ENCODE peak calls at places on chromosomes 13 and 19, in six cellular contexts. M is PC-3, N is HCT116, W is OCI-LY7, I is GM23248, P is SK-N-SH. E is an unnamed sample.
A peak's percentile ranks its signal among the peaks of the same experiment; 100 is the strongest.

GRCh38 chr13:45718992-45719391 is 16.9 kb downstream of the CBY2 start:
- DNase-seq in M (peak; percentile 11), N (no peak), W (no peak), I (peak; percentile 8), P (no peak), E (no peak)

GRCh38 chr19:28334419-28334818 is 878.5 kb downstream of the UQCRFS1 start:
- DNase-seq in M (no peak), N (no peak), W (no peak), I (no peak), P (no peak), E (no peak)

GRCh38 chr13:95269756-95270155 is 31.5 kb downstream of the ABCC4 start:
- DNase-seq in M (no peak), N (no peak), W (no peak), I (no peak), P (no peak), E (no peak)

GRCh38 chr13:29958476-29958875 is 108.1 kb upstream of the UBL3 start:
- DNase-seq in M (no peak), N (no peak), W (no peak), I (no peak), P (no peak), E (no peak)

GRCh38 chr19:1690570-1691307 is 38.3 kb upstream of the TCF3 start:
- DNase-seq in M (peak; percentile 51), N (no peak), W (peak; percentile 75), I (peak; percentile 43), P (peak; percentile 90), E (no peak)

GRCh38 chr19:41013359-41013758 is 22.3 kb downstream of the CYP2B6 start:
- DNase-seq in M (no peak), N (no peak), W (no peak), I (no peak), P (no peak), E (no peak)

GRCh38 chr13:51444922-51445321 is 7.9 kb downstream of the INTS6 start:
- DNase-seq in M (peak; percentile 45), N (peak; percentile 15), W (no peak), I (peak; percentile 67), P (peak; percentile 29), E (no peak)

GRCh38 chr19:39430675-39431593 is 4.8 kb downstream of the RPS16 start:
- DNase-seq in M (peak; percentile 93), N (peak; percentile 97), W (peak; percentile 34), I (peak; percentile 52), P (no peak), E (peak; percentile 83)

GRCh38 chr19:2561895-2562294 is 86.0 kb downstream of the GADD45B start:
- DNase-seq in M (no peak), N (no peak), W (peak; percentile 82), I (no peak), P (no peak), E (peak; percentile 94)

GRCh38 chr13:64332048-64332447 is 2898.1 kb downstream of the PCDH9 start:
- DNase-seq in M (peak; percentile 9), N (no peak), W (no peak), I (no peak), P (peak; percentile 5), E (no peak)

GRCh38 chr13:111093136-111093535 is 22.0 kb upstream of the ARHGEF7 start:
- DNase-seq in M (no peak), N (no peak), W (no peak), I (no peak), P (no peak), E (no peak)

GRCh38 chr19:41377977-41378707 is 1.8 kb downstream of the TMEM91 start:
- DNase-seq in M (no peak), N (no peak), W (peak; percentile 57), I (no peak), P (peak; percentile 71), E (no peak)

GRCh38 chr19:55152017-55152416 is 3.0 kb upstream of the TNNT1 start:
- DNase-seq in M (peak; percentile 39), N (peak; percentile 65), W (peak; percentile 48), I (no peak), P (no peak), E (no peak)

GRCh38 chr19:33638167-33639033 is 16.6 kb downstream of the CHST8 start:
- DNase-seq in M (no peak), N (no peak), W (no peak), I (no peak), P (no peak), E (no peak)

GRCh38 chr19:17749912-17750317 is 1.4 kb upstream of the FCHO1 start:
- DNase-seq in M (no peak), N (no peak), W (peak; percentile 67), I (peak; percentile 44), P (no peak), E (no peak)

GRCh38 chr13:57632276-57633140 is 964 bp downstream of the PCDH17 start:
- DNase-seq in M (no peak), N (no peak), W (no peak), I (no peak), P (peak; percentile 54), E (no peak)

GRCh38 chr13:94063096-94063495 is 416.4 kb downstream of the DCT start:
- DNase-seq in M (no peak), N (no peak), W (no peak), I (peak; percentile 63), P (no peak), E (no peak)

GRCh38 chr13:25085125-25085742 is 10.7 kb upstream of the PABPC3 start:
- DNase-seq in M (peak; percentile 63), N (peak; percentile 36), W (peak; percentile 59), I (peak; percentile 63), P (peak; percentile 51), E (peak; percentile 20)

GRCh38 chr19:32651729-32652140 is 23.2 kb downstream of the ANKRD27 start:
- DNase-seq in M (no peak), N (no peak), W (no peak), I (no peak), P (peak; percentile 60), E (no peak)

GRCh38 chr19:13899393-13899792 is 6.5 kb downstream of the BRME1 start:
- DNase-seq in M (no peak), N (no peak), W (no peak), I (no peak), P (no peak), E (no peak)

GRCh38 chr13:94309997-94310842 is 169.3 kb downstream of the DCT start:
- DNase-seq in M (peak; percentile 79), N (no peak), W (no peak), I (peak; percentile 79), P (no peak), E (no peak)

GRCh38 chr13:113552786-113553540 is 31.6 kb upstream of the TFDP1 start:
- DNase-seq in M (no peak), N (no peak), W (no peak), I (no peak), P (no peak), E (no peak)

GRCh38 chr19:47511128-47511517 is 3.7 kb downstream of the NAPA start:
- DNase-seq in M (no peak), N (no peak), W (no peak), I (peak; percentile 10), P (no peak), E (no peak)

GRCh38 chr19:12764698-12765097 is 10.7 kb downstream of the HOOK2 start:
- DNase-seq in M (no peak), N (no peak), W (no peak), I (no peak), P (no peak), E (no peak)

GRCh38 chr19:12767666-12768065 is 7.7 kb downstream of the HOOK2 start:
- DNase-seq in M (no peak), N (no peak), W (no peak), I (no peak), P (no peak), E (no peak)

GRCh38 chr19:12767150-12767549 is 8.2 kb downstream of the HOOK2 start:
- DNase-seq in M (no peak), N (no peak), W (no peak), I (no peak), P (no peak), E (no peak)

GRCh38 chr19:12763100-12763499 is 11.5 kb downstream of the BEST2 start:
- DNase-seq in M (no peak), N (no peak), W (no peak), I (no peak), P (peak; percentile 11), E (no peak)

DNA sequence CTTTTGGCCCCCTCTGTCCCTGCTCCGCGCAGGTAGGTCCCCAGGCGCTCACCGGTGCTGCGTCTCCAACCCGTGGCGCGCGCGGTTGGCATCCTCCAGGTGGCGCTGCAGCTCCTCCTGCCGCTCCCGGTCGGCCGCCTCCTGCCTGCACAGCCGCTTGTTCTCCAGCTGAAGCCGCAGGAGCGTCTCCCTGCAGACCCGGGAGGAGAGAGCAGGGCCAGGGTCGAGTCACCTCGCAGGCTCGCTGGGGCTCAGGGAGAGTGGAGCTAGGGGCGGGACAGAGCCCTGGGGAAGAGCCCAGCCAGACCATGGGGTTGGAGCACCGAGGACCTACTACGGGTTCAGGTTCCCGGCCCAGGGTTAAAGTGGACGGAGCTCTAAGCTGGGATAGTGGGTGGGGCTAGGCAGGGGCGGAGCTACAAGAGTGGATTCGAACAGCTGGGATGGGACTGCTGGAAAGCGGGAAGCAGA is 9.3 kb downstream of the HOOK2 start:
- DNase-seq in M (peak; percentile 79), N (no peak), W (peak; percentile 77), I (peak; percentile 83), P (no peak), E (peak; percentile 65)
- TF ChIP-seq EZH2phosphoT487 in M (no peak), N (no peak), W (no peak), I (no peak), P (no peak), E (no peak)

GRCh38 chr19:21585491-21585890 is 80.1 kb downstream of the ZNF429 start:
- DNase-seq in M (no peak), N (no peak), W (no peak), I (no peak), P (no peak), E (no peak)

GRCh38 chr19:21580101-21580500 is 74.7 kb downstream of the ZNF429 start:
- DNase-seq in M (no peak), N (no peak), W (no peak), I (no peak), P (no peak), E (no peak)

GRCh38 chr19:21580818-21581217 is 75.4 kb downstream of the ZNF429 start:
- DNase-seq in M (no peak), N (no peak), W (no peak), I (no peak), P (no peak), E (no peak)

GRCh38 chr19:21584532-21584931 is 79.1 kb downstream of the ZNF429 start:
- DNase-seq in M (no peak), N (no peak), W (no peak), I (no peak), P (no peak), E (no peak)

DNA sequence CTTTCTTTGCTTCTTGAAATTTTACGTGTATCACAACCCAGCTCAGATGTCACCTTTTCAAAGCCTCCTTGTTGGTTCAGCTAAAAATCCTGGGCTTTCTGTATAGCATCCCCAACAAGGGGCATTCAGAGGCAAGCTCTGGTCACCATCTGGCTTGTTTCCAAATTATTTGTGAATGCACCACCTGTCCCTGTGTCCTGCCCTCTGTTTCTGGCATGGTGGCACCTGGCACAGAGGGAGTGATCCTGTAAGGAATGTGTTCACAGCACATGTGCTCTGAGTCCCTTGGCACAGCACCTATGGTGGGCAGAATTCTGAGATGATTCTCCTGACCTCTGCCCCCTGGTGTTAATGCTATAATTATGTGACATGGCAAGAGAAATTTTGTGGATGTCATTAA is 76.2 kb downstream of the ZNF429 start:
- DNase-seq in M (no peak), N (no peak), W (no peak), I (no peak), P (no peak), E (no peak)
- H3K9me3 ChIP-seq in M (peaks cover 20% of the 10 kb centered on the region), N (peaks cover 32% of the 10 kb centered on the region), W (peaks cover 10% of the 10 kb centered on the region), I (no peaks in the 10 kb centered on the region), P (peaks cover 4% of the 10 kb centered on the region), E (no peaks in the 10 kb centered on the region)

GRCh38 chr13:81927347-81927746 is 1586.4 kb upstream of the SPRY2 start:
- DNase-seq in M (peak; percentile 23), N (no peak), W (no peak), I (no peak), P (no peak), E (no peak)
- TF ChIP-seq EZH2phosphoT487 in M (no peak), N (no peak), W (no peak), I (no peak), P (no peak), E (no peak)

GRCh38 chr19:53140351-53140750 is 7.6 kb upstream of the ZNF415 start:
- DNase-seq in M (no peak), N (no peak), W (no peak), I (no peak), P (no peak), E (no peak)
- H3K9me3 ChIP-seq in M (peaks cover 60% of the 10 kb centered on the region), N (peaks cover 21% of the 10 kb centered on the region), W (peaks cover 33% of the 10 kb centered on the region), I (no peaks in the 10 kb centered on the region), P (peaks cover 40% of the 10 kb centered on the region), E (no peaks in the 10 kb centered on the region)

E was measured in MM.1S.